ENCODE peak calls at places on chromosomes 5 and 9, in seven cellular contexts. K is hepatocyte, J is IMR-90, P is HCT116, O is A549, F is OCI-LY7, B is body of pancreas. N is an unnamed sample.

GRCh38 chr9:88536951-88537742 is 2.2 kb downstream of the NXNL2 start:
- DNase-seq in K (no peak), B (no peak), J (no peak), P (no peak), O (no peak), F (no peak), N (no peak)

GRCh38 chr5:151202381-151203139 is 21.3 kb downstream of the CCDC69 start:
- DNase-seq in O (no peak), K (no peak), J (peak), F (peak), B (no peak), P (peak), N (peak)

GRCh38 chr9:91580136-91580535 is 156.5 kb upstream of the NFIL3 start:
- DNase-seq in J (peak), K (no peak), B (no peak), P (no peak), F (no peak), O (no peak), N (peak)

GRCh38 chr5:150245111-150245789 is 44.3 kb downstream of the CAMK2A start:
- DNase-seq in F (no peak), P (no peak), O (no peak), B (no peak), J (peak), K (peak), N (no peak)

GRCh38 chr5:179334017-179334765 is 11.1 kb downstream of the ADAMTS2 start:
- DNase-seq in P (no peak), J (no peak), B (no peak), O (no peak), K (no peak), F (no peak), N (no peak)

GRCh38 chr9:97320080-97320642 is 12.7 kb downstream of the CCDC180 start:
- DNase-seq in P (no peak), K (no peak), O (no peak), J (no peak), B (no peak), F (no peak), N (no peak)

GRCh38 chr5:1908931-1909330 is 26.2 kb upstream of the IRX4 start:
- DNase-seq in O (no peak), P (no peak), B (no peak), J (no peak), F (no peak), K (no peak), N (no peak)

GRCh38 chr5:78626009-78626571 is 22.5 kb downstream of the LHFPL2 start:
- DNase-seq in K (no peak), B (no peak), F (no peak), P (no peak), J (peak), O (no peak), N (no peak)

GRCh38 chr9:19470981-19471650 is 62.3 kb downstream of the ACER2 start:
- DNase-seq in J (peak), B (no peak), F (no peak), P (no peak), K (no peak), O (no peak), N (no peak)

GRCh38 chr9:20041717-20042116 is 252.9 kb upstream of the SLC24A2 start:
- DNase-seq in K (peak), B (no peak), J (no peak), P (no peak), F (no peak), O (no peak), N (no peak)

GRCh38 chr5:138463335-138464017 is 1.8 kb upstream of the EGR1 start:
- DNase-seq in B (peak), K (peak), F (no peak), J (no peak), O (no peak), P (no peak), N (no peak)

GRCh38 chr9:106588601-106589000 is 274.4 kb upstream of the ZNF462 start:
- DNase-seq in B (no peak), F (no peak), K (peak), J (no peak), O (no peak), P (peak), N (peak)

GRCh38 chr9:133738039-133738805 is at the start of gene SARDH:
- DNase-seq in B (peak), F (peak), J (peak), K (peak), P (no peak), O (peak), N (peak)

GRCh38 chr5:131783874-131784273 is 12.9 kb downstream of the FNIP1 start:
- DNase-seq in B (no peak), J (no peak), P (no peak), K (no peak), F (no peak), O (no peak), N (no peak)

GRCh38 chr9:88949961-88950340 is 41.3 kb upstream of the S1PR3 start:
- DNase-seq in P (no peak), F (no peak), K (no peak), O (no peak), B (no peak), J (peak), N (peak)

GRCh38 chr9:129889936-129890717 is 54.9 kb downstream of the USP20 start:
- DNase-seq in P (no peak), K (no peak), B (no peak), J (no peak), F (no peak), O (no peak), N (no peak)

GRCh38 chr9:4110562-4110961 is 189.3 kb downstream of the GLIS3 start:
- DNase-seq in O (no peak), J (no peak), K (no peak), P (no peak), F (no peak), B (no peak), N (no peak)

GRCh38 chr5:90168399-90168798 is 241.2 kb downstream of the CETN3 start:
- DNase-seq in B (no peak), P (no peak), F (no peak), O (no peak), K (no peak), J (no peak), N (no peak)

GRCh38 chr9:121599872-121600585 is 51.4 kb upstream of the DAB2IP start:
- DNase-seq in O (peak), K (no peak), B (no peak), P (no peak), F (no peak), J (no peak), N (no peak)

GRCh38 chr9:78666818-78667429 is 370.0 kb downstream of the PSAT1 start:
- DNase-seq in K (no peak), F (no peak), O (no peak), P (no peak), B (no peak), J (peak), N (no peak)

GRCh38 chr9:126050605-126050990 is 276.0 kb upstream of the MVB12B start:
- DNase-seq in F (no peak), P (no peak), J (no peak), B (no peak), O (no peak), K (no peak), N (no peak)

GRCh38 chr5:126395198-126395597 is 28.0 kb upstream of the GRAMD2B start:
- DNase-seq in O (no peak), P (no peak), B (no peak), F (no peak), K (no peak), J (peak), N (no peak)

GRCh38 chr5:77981820-77982219 is 205.7 kb upstream of the TBCA start:
- DNase-seq in F (no peak), P (no peak), B (no peak), O (no peak), K (no peak), J (no peak), N (no peak)

GRCh38 chr5:43711496-43711895 is 108.5 kb downstream of the NNT start:
- DNase-seq in F (no peak), J (peak), O (no peak), P (peak), B (no peak), K (no peak), N (peak)
- TF ChIP-seq CTCF in F (no peak), J (no peak), O (no peak), P (no peak), B (no peak), K (no peak), N (no peak)

DNA sequence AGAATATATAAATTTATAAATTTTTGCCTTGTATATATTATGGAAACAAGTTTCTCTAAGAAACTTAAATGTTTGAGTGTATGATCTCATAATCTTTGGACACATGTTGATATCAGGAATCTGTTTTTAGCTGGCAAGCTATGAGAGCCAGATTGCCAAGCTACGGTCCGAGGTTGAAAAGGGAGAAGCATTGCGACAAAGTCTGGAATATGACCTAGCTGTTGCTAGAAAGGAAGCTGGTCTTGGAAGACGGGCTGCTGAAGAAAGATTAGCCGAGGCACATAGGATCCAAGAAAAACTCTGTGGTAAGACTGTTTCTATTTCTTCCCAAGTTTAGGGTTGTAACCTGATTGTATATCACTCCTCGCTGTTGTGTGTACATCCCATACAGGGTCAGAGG is 25.9 kb downstream of the CCDC171 start:
- DNase-seq in B (no peak), F (no peak), P (no peak), J (peak), K (no peak), O (no peak), N (no peak)
- H3K27ac ChIP-seq in B (no peak), F (no peak), P (no peak), J (peak), K (no peak), O (no peak), N (no peak)

GRCh38 chr9:85332487-85332886 is 409.3 kb downstream of the AGTPBP1 start:
- DNase-seq in B (no peak), O (peak), P (peak), K (no peak), J (no peak), F (peak), N (peak)
- TF ChIP-seq CTCF in B (no peak), O (no peak), P (peak), K (no peak), J (no peak), F (peak), N (no peak)

GRCh38 chr5:109080481-109080880 is 329.3 kb downstream of the PJA2 start:
- DNase-seq in J (no peak), P (no peak), F (no peak), K (no peak), B (no peak), O (no peak), N (no peak)
- H3K27ac ChIP-seq in J (no peak), P (no peak), F (no peak), K (peak), B (no peak), O (no peak), N (no peak)